ENCODE peak calls at places on chromosomes 1 and 21, in nine cellular contexts. T is NCI-H1694 treated with DMSO at 0.1 percent for 48 hours, X is SK-MEL-5, B is transverse colon, K is omental fat pad, Z is hypothalamus, A is KBM-7, I is left cardiac atrium, M is GF-D8. F is an unnamed sample.

GRCh38 chr1:190904091-190904695 is 426.5 kb upstream of the BRINP3 start:
- DNase-seq in T (no peak), X (no peak), B (no peak), K (no peak), Z (no peak), A (no peak), I (no peak), M (no peak), F (no peak)

GRCh38 chr1:113686891-113687624 is 72.2 kb downstream of the PHTF1 start:
- DNase-seq in T (no peak), X (no peak), B (no peak), K (no peak), Z (no peak), A (no peak), I (no peak), M (no peak), F (no peak)

GRCh38 chr1:51616903-51617708 is at the start of gene OSBPL9:
- DNase-seq in T (peak; percentile 90), X (peak; percentile 86), B (peak; percentile 92), K (peak; percentile 92), Z (peak; percentile 89), A (peak; percentile 73), I (peak; percentile 93), M (peak; percentile 71), F (peak; percentile 85)

GRCh38 chr1:194071200-194071599 is 884.8 kb upstream of the B3GALT2 start:
- DNase-seq in T (no peak), X (no peak), B (no peak), K (no peak), Z (no peak), A (no peak), I (no peak), M (no peak), F (no peak)

GRCh38 chr1:231241751-231242150 is 739 bp downstream of the GNPAT start:
- DNase-seq in T (peak; percentile 50), X (peak; percentile 4), B (peak; percentile 43), K (no peak), Z (no peak), A (peak; percentile 56), I (no peak), M (peak; percentile 36), F (no peak)

GRCh38 chr1:169108897-169109560 is 2.5 kb downstream of the ATP1B1 start:
- DNase-seq in T (no peak), X (peak; percentile 10), B (peak; percentile 66), K (no peak), Z (peak; percentile 40), A (peak; percentile 56), I (no peak), M (no peak), F (no peak)

GRCh38 chr1:245561659-245562234 is 407.0 kb downstream of the KIF26B start:
- DNase-seq in T (no peak), X (no peak), B (no peak), K (no peak), Z (no peak), A (no peak), I (no peak), M (no peak), F (no peak)

GRCh38 chr21:26144026-26144425 is 26.5 kb downstream of the APP start:
- DNase-seq in T (no peak), X (no peak), B (no peak), K (no peak), Z (no peak), A (no peak), I (no peak), M (no peak), F (no peak)

GRCh38 chr1:162253790-162254189 is 122.9 kb downstream of the SPATA46 start:
- DNase-seq in T (no peak), X (no peak), B (no peak), K (no peak), Z (no peak), A (no peak), I (no peak), M (no peak), F (no peak)

F was measured in WTC11.